ENCODE peak calls at places on chromosome 15, in five cellular contexts. M is GDM1; A is activated CD4-positive, alpha-beta T cell treated with anti-CD3 and anti-CD28 coated beads for 1 hour; P is activated CD4-positive, CD25-positive, alpha-beta regulatory T cell; R is kidney tubule cell. J is an unnamed sample.

GRCh38 chr15:100879461-100880138 is at the start of gene ALDH1A3:
- DNase-seq in M (no peak), A (no peak), P (no peak), R (peak; percentile 82), J (peak; percentile 81)

GRCh38 chr15:72178976-72179585 is 18.5 kb downstream of the GRAMD2A start:
- DNase-seq in M (no peak), A (no peak), P (no peak), R (no peak), J (no peak)

GRCh38 chr15:38474155-38474757 is 20.3 kb downstream of the FAM98B start:
- DNase-seq in M (peak; percentile 54), A (no peak), P (no peak), R (peak; percentile 69), J (peak; percentile 61)

GRCh38 chr15:79025201-79025600 is 65.4 kb downstream of the RASGRF1 start:
- DNase-seq in M (peak; percentile 36), A (no peak), P (no peak), R (no peak), J (no peak)

GRCh38 chr15:92655178-92655995 is at the start of gene FAM174B:
- DNase-seq in M (no peak), A (peak; percentile 19), P (no peak), R (peak; percentile 69), J (no peak)

GRCh38 chr15:74193305-74193718 is 9.3 kb downstream of the STRA6 start:
- DNase-seq in M (no peak), A (no peak), P (no peak), R (peak; percentile 99), J (peak; percentile 90)

GRCh38 chr15:41713047-41713446 is 52.8 kb downstream of the MGA start:
- DNase-seq in M (no peak), A (no peak), P (no peak), R (no peak), J (no peak)

GRCh38 chr15:80662129-80662528 is 33.0 kb upstream of the ABHD17C start:
- DNase-seq in M (no peak), A (no peak), P (no peak), R (no peak), J (no peak)

GRCh38 chr15:34953851-34954250 is 15.7 kb downstream of the AQR start:
- DNase-seq in M (no peak), A (no peak), P (no peak), R (no peak), J (no peak)

GRCh38 chr15:74789171-74789627 is 7.3 kb downstream of the CSK start:
- DNase-seq in M (no peak), A (no peak), P (no peak), R (peak; percentile 13), J (peak; percentile 46)

GRCh38 chr15:57897870-57898269 is 167.6 kb downstream of the ALDH1A2 start:
- DNase-seq in M (no peak), A (no peak), P (no peak), R (no peak), J (no peak)

GRCh38 chr15:68151277-68151676 is 53.9 kb downstream of the CALML4 start:
- DNase-seq in M (no peak), A (no peak), P (no peak), R (no peak), J (peak; percentile 2)

GRCh38 chr15:76614725-76615124 is 278.2 kb downstream of the ISL2 start:
- DNase-seq in M (no peak), A (no peak), P (no peak), R (no peak), J (no peak)

GRCh38 chr15:87604857-87605446 is 651.6 kb downstream of the NTRK3 start:
- DNase-seq in M (no peak), A (no peak), P (no peak), R (peak; percentile 23), J (peak; percentile 19)

GRCh38 chr15:80455668-80456442 is 51.7 kb downstream of the ARNT2 start:
- DNase-seq in M (peak; percentile 19), A (peak; percentile 32), P (peak; percentile 20), R (peak; percentile 89), J (peak; percentile 77)

GRCh38 chr15:72342385-72342784 is 22.4 kb upstream of the CELF6 start:
- DNase-seq in M (peak; percentile 24), A (peak; percentile 23), P (peak; percentile 8), R (peak; percentile 34), J (peak; percentile 31)

GRCh38 chr15:90062023-90062728 is 40.1 kb downstream of the IDH2 start:
- DNase-seq in M (no peak), A (no peak), P (peak; percentile 41), R (peak; percentile 75), J (peak; percentile 95)

GRCh38 chr15:68679161-68679560 is 100.4 kb downstream of the CORO2B start:
- DNase-seq in M (no peak), A (no peak), P (no peak), R (no peak), J (no peak)

GRCh38 chr15:69653846-69654245 is 201.2 kb downstream of the RPLP1 start:
- DNase-seq in M (no peak), A (no peak), P (no peak), R (no peak), J (no peak)

GRCh38 chr15:23869391-23869790 is 182.3 kb upstream of the NDN start:
- DNase-seq in M (no peak), A (no peak), P (no peak), R (peak; percentile 48), J (no peak)

GRCh38 chr15:90184119-90184785 is 16.9 kb upstream of the SEMA4B start:
- DNase-seq in M (no peak), A (no peak), P (no peak), R (peak; percentile 88), J (peak; percentile 94)

GRCh38 chr15:101159096-101159935 is 92.5 kb downstream of the CHSY1 start:
- DNase-seq in M (peak; percentile 23), A (no peak), P (no peak), R (no peak), J (no peak)

GRCh38 chr15:57865294-57865693 is 158.8 kb downstream of the POLR2M start:
- DNase-seq in M (no peak), A (no peak), P (no peak), R (no peak), J (peak; percentile 16)

GRCh38 chr15:73081321-73081958 is 29.2 kb downstream of the NEO1 start:
- DNase-seq in M (no peak), A (no peak), P (no peak), R (peak; percentile 55), J (peak; percentile 63)

GRCh38 chr15:40893733-40894688 is at the start of gene VPS18:
- DNase-seq in M (peak; percentile 94), A (peak; percentile 98), P (peak; percentile 96), R (peak; percentile 98), J (peak; percentile 96)

GRCh38 chr15:65008989-65009388 is 19.3 kb upstream of the SPG21 start:
- DNase-seq in M (peak; percentile 18), A (no peak), P (no peak), R (no peak), J (no peak)

GRCh38 chr15:80679167-80679804 is 15.8 kb upstream of the ABHD17C start:
- DNase-seq in M (no peak), A (no peak), P (no peak), R (peak; percentile 69), J (no peak)

GRCh38 chr15:28456476-28457395 is 76.0 kb downstream of the GOLGA8G start:
- DNase-seq in M (no peak), A (no peak), P (no peak), R (no peak), J (no peak)

J was measured in MCF 10A.